ENCODE peak calls at places on chromosomes 2 and 18, in nine cellular contexts. M is A549; I is ovary; J is HAP-1; E is H7; U is right lobe of liver; A is CD8-positive, alpha-beta T cell; D is aorta; S is heart left ventricle. X is an unnamed sample.

GRCh38 chr2:176501652-176502051 is 232.4 kb downstream of the MTX2 start:
- DNase-seq in I (no peak), A (no peak), U (no peak), E (no peak), S (no peak), M (no peak), D (no peak), J (no peak), X (no peak)

GRCh38 chr2:48448274-48449061 is 81.5 kb upstream of the STON1 start:
- DNase-seq in A (no peak), D (no peak), S (no peak), I (no peak), E (no peak), U (no peak), M (no peak), J (peak; percentile 49), X (no peak)

GRCh38 chr2:70083344-70084156 is 3.7 kb upstream of the PCBP1 start:
- DNase-seq in M (peak; percentile 67), E (no peak), U (peak; percentile 45), S (no peak), D (no peak), J (no peak), I (no peak), A (no peak), X (no peak)

GRCh38 chr2:228999326-228999725 is 271.8 kb downstream of the PID1 start:
- DNase-seq in J (no peak), M (no peak), I (no peak), D (no peak), U (no peak), A (no peak), E (no peak), S (no peak), X (no peak)

GRCh38 chr2:166351319-166351718 is 24.4 kb downstream of the SCN9A start:
- DNase-seq in M (no peak), I (no peak), U (no peak), D (no peak), J (no peak), A (no peak), S (no peak), E (no peak), X (no peak)

GRCh38 chr2:8154270-8154669 is 527.6 kb upstream of the ID2 start:
- DNase-seq in J (no peak), E (no peak), I (no peak), A (no peak), S (no peak), U (no peak), D (no peak), M (no peak), X (no peak)

GRCh38 chr2:165804719-165805118 is 10.7 kb upstream of the GALNT3 start:
- DNase-seq in E (no peak), S (no peak), U (no peak), J (no peak), D (no peak), M (no peak), I (no peak), A (no peak), X (no peak)

GRCh38 chr2:43184339-43184895 is 42.0 kb downstream of the ZFP36L2 start:
- DNase-seq in J (no peak), D (no peak), S (no peak), U (no peak), I (no peak), M (peak; percentile 81), A (no peak), E (no peak), X (no peak)

GRCh38 chr2:231707625-231708049 is 688 bp upstream of the PTMA start:
- DNase-seq in M (peak; percentile 68), A (no peak), S (no peak), J (no peak), D (no peak), I (peak; percentile 89), U (no peak), E (no peak), X (peak; percentile 67)

GRCh38 chr2:88038263-88039105 is 17.1 kb downstream of the KRCC1 start:
- DNase-seq in A (no peak), D (no peak), U (no peak), E (no peak), S (no peak), I (no peak), M (peak; percentile 81), J (no peak), X (no peak)

GRCh38 chr18:57353940-57354461 is 1.6 kb downstream of the ST8SIA3 start:
- DNase-seq in M (peak; percentile 4), D (no peak), U (peak; percentile 56), A (no peak), I (peak; percentile 40), E (peak; percentile 94), J (no peak), S (no peak), X (no peak)

GRCh38 chr2:164015328-164016123 is 279.7 kb upstream of the FIGN start:
- DNase-seq in D (peak; percentile 44), A (no peak), J (no peak), S (peak; percentile 42), U (no peak), M (no peak), E (no peak), I (no peak), X (no peak)

GRCh38 chr2:238695538-238695937 is 152.3 kb upstream of the TWIST2 start:
- DNase-seq in I (no peak), E (no peak), U (peak; percentile 92), S (no peak), M (no peak), J (no peak), D (peak; percentile 40), A (no peak), X (no peak)

GRCh38 chr2:240468300-240469238 is 33.1 kb downstream of the GPC1 start:
- DNase-seq in A (no peak), S (peak; percentile 23), M (no peak), D (peak; percentile 27), I (peak; percentile 40), E (peak; percentile 71), U (no peak), J (no peak), X (no peak)

GRCh38 chr2:105078906-105079305 is 41.0 kb downstream of the MRPS9 start:
- DNase-seq in D (no peak), U (no peak), J (peak; percentile 32), M (no peak), E (no peak), A (no peak), S (no peak), I (no peak), X (no peak)

GRCh38 chr2:191038241-191038725 is 24.3 kb upstream of the STAT1 start:
- DNase-seq in U (no peak), J (no peak), E (no peak), A (no peak), M (peak; percentile 68), S (no peak), D (no peak), I (no peak), X (peak; percentile 64)

GRCh38 chr2:178417916-178418315 is 33.1 kb downstream of the PRKRA start:
- DNase-seq in M (no peak), I (no peak), A (no peak), U (no peak), J (no peak), E (no peak), D (no peak), S (no peak), X (no peak)

DNA sequence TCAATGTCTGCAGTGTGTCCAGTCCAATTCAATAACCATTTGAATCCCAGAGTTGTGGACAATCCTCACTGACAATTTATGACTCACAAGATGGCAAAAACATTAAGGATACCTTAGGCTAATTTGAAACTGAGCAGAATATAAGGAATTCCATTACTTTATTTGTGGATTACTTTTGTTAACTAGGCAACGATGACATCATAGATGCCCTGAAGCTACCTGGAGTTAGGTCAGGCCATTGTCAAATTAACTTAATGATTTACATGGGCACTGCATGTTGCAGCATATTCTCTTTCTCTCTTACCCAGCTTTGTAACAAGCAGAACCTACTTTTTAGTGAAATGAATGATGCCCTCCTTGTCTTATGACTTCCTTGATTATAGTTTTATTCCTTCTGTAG is 100.0 kb upstream of the CDCA7 start:
- DNase-seq in J (no peak), M (peak; percentile 19), S (no peak), E (no peak), U (no peak), I (no peak), D (no peak), A (no peak), X (no peak)
- H3K4me3 ChIP-seq in J (no peak overlapping the region), M (no peak overlapping the region), S (no peak overlapping the region), E (no peak overlapping the region), U (no peak overlapping the region), I (no peak overlapping the region), D (no peak overlapping the region), A (no peak overlapping the region), X (no peak overlapping the region)

GRCh38 chr2:140203347-140203746 is 1423.2 kb upstream of the NXPH2 start:
- DNase-seq in S (no peak), J (no peak), U (no peak), D (no peak), M (no peak), E (no peak), I (no peak), A (no peak), X (no peak)
- H3K4me3 ChIP-seq in S (no peak overlapping the region), J (no peak overlapping the region), U (no peak overlapping the region), D (no peak overlapping the region), M (no peak overlapping the region), E (no peak overlapping the region), I (no peak overlapping the region), A (no peak overlapping the region), X (no peak overlapping the region)

DNA sequence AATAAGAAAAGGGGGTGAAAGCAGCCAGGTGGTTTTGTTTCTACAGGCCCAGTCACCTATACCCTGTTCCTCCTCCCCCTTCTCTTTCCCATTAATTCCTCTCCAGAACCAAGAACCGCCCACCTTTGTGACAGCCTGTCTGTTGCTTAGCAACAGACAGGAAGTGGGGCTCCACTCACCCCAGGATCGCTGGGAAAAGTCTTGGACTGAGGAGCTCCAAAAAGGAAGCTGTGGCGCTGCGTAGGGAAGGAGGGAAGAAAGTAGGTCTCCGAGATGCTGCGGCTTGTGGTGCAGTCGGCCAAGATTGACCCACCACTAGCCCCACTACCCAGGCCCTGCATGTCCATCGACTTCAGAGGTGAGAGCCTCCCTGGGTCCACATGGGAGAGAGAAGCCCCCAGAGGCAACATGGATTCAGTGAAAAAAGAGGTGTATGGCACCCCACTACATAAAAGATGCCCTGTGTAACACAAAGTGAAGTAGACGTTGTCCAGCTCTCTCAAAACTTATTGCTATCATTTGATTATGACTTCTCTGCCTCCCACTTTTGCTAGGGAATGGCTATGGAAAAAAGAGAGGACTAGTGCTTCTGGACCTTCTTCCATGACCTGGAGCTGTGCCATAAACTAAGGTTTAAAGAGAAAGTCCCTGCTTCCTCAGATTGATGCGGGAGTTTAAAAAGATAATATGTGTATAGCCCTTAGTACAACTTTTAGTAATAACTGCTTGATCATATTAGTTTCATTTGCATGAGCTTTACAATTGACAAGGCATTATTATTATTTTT is at the start of gene FER1L5:
- DNase-seq in D (no peak), U (no peak), M (no peak), S (peak; percentile 44), I (peak; percentile 61), E (peak; percentile 91), A (no peak), J (no peak), X (no peak)
- H3K4me3 ChIP-seq in D (no peak within 1 kb of the TSS), U (peak within 1 kb of the TSS; percentile 8), M (no peak within 1 kb of the TSS), S (no peak within 1 kb of the TSS), I (peak within 1 kb of the TSS; percentile 13), E (peak within 1 kb of the TSS; percentile 17), A (no peak within 1 kb of the TSS), J (no peak within 1 kb of the TSS), X (no peak within 1 kb of the TSS)

DNA sequence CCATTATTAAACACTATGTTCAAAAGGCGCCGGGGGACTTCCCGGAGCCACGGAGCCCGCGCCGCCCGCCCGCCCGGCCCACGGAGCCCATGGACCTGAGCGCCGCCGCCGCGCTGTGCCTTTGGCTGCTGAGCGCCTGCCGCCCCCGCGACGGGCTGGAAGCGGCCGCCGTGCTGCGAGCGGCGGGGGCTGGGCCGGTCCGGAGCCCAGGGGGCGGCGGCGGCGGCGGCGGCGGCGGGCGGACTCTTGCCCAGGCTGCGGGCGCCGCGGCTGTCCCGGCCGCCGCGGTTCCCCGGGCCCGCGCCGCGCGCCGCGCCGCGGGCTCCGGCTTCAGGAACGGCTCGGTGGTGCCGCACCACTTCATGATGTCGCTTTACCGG is 197 bp downstream of the GDF7 start:
- DNase-seq in A (no peak), S (no peak), E (no peak), M (no peak), I (no peak), D (no peak), U (no peak), J (no peak), X (no peak)
- H3K4me3 ChIP-seq in A (peak overlapping the region; percentile 33), S (peak overlapping the region; percentile 26), E (peak overlapping the region; percentile 52), M (peak overlapping the region; percentile 58), I (peak overlapping the region; percentile 43), D (peak overlapping the region; percentile 33), U (peak overlapping the region; percentile 53), J (peak overlapping the region; percentile 56), X (no peak overlapping the region)